ENCODE peak calls at places on chromosome 1, in eight cellular contexts. M, A, J, G, S, D, W and X are unnamed samples.

GRCh38 chr1:84412316-84412942 is 14.1 kb downstream of the DNASE2B start:
- DNase-seq in J (no peak), W (no peak), G (no peak), S (no peak), D (no peak), A (peak), M (no peak), X (peak)

GRCh38 chr1:165356876-165357275 is 361 bp upstream of the LMX1A start:
- DNase-seq in J (no peak), A (no peak), M (no peak), D (no peak), W (no peak), G (no peak), S (no peak), X (no peak)

GRCh38 chr1:245337829-245338484 is 183.2 kb downstream of the KIF26B start:
- DNase-seq in G (no peak), W (no peak), M (no peak), S (no peak), D (no peak), J (no peak), A (no peak), X (no peak)

GRCh38 chr1:220144051-220144450 is 50.1 kb downstream of the IARS2 start:
- DNase-seq in D (no peak), W (no peak), S (no peak), G (no peak), J (no peak), A (no peak), M (no peak), X (no peak)

GRCh38 chr1:171801395-171801990 is 20.0 kb downstream of the METTL13 start:
- DNase-seq in M (peak), G (peak), J (no peak), A (peak), W (peak), S (peak), D (no peak), X (peak)

GRCh38 chr1:223401873-223402789 is 8.9 kb downstream of the CCDC185 start:
- DNase-seq in M (peak), S (no peak), A (peak), J (no peak), D (no peak), G (no peak), W (peak), X (peak)

GRCh38 chr1:73862343-73862742 is 335.6 kb downstream of the LRRIQ3 start:
- DNase-seq in W (no peak), S (no peak), A (no peak), D (no peak), M (no peak), G (no peak), J (no peak), X (no peak)

GRCh38 chr1:5898266-5898665 is 94.0 kb downstream of the NPHP4 start:
- DNase-seq in A (no peak), G (no peak), S (no peak), M (no peak), W (no peak), D (no peak), J (peak), X (no peak)

GRCh38 chr1:223708001-223708359 is 4.4 kb upstream of the CAPN2 start:
- DNase-seq in J (peak), G (no peak), S (no peak), A (no peak), D (no peak), W (no peak), M (peak), X (peak)

DNA sequence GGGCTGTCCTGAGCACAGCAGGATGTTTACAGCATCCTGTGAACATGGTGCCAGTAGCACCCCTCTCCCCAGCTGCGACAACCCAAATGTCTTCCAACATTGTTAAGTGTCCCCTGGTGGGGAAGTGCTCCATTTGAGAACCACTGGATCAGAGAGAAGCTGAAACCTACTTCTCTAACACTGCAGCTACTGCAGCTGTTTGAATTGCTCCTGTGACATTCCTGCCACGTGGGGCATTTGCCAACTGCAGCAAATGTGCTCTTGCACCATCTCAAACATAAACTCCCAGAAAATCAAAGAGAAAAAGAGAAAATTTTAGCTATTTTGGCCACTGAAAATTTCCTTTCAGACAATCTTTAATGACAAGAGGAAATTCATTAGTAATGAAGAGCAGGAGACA is 11.0 kb downstream of the SLC2A5 start:
- DNase-seq in G (no peak), W (no peak), A (no peak), D (no peak), M (no peak), J (no peak), S (no peak), X (no peak)
- TF ChIP-seq CTCF in G (no peak), W (no peak), A (peak), D (no peak), M (no peak), J (no peak), S (peak), X (no peak)

GRCh38 chr1:10909697-10910489 is 102.6 kb upstream of the TARDBP start:
- DNase-seq in S (peak), A (peak), W (peak), M (peak), J (peak), G (peak), D (no peak), X (peak)
- TF ChIP-seq CTCF in S (peak), A (peak), W (peak), M (peak), J (peak), G (peak), D (peak), X (peak)

GRCh38 chr1:167120899-167121298 is 27.0 kb downstream of the STYXL2 start:
- DNase-seq in W (no peak), A (no peak), M (no peak), J (no peak), D (no peak), G (no peak), S (no peak), X (no peak)

GRCh38 chr1:167119696-167120095 is 25.8 kb downstream of the STYXL2 start:
- DNase-seq in D (no peak), J (no peak), G (no peak), M (no peak), W (no peak), S (no peak), A (no peak), X (no peak)

GRCh38 chr1:167122568-167122967 is 28.7 kb downstream of the STYXL2 start:
- DNase-seq in G (no peak), S (no peak), M (no peak), D (no peak), W (no peak), A (no peak), J (no peak), X (no peak)

GRCh38 chr1:167122121-167122480 is 28.2 kb downstream of the STYXL2 start:
- DNase-seq in J (no peak), S (no peak), W (no peak), G (no peak), M (no peak), D (no peak), A (no peak), X (no peak)

GRCh38 chr1:167121375-167122120 is 27.7 kb downstream of the STYXL2 start:
- DNase-seq in S (peak), J (no peak), G (no peak), D (no peak), W (peak), M (peak), A (peak), X (peak)
- TF ChIP-seq CTCF in S (no peak), J (no peak), G (no peak), D (no peak), W (no peak), M (no peak), A (no peak), X (no peak)

GRCh38 chr1:3612123-3612522 is 815 bp upstream of the MEGF6 start:
- DNase-seq in G (no peak), M (no peak), A (no peak), J (no peak), W (no peak), S (no peak), D (no peak), X (no peak)
- TF ChIP-seq CTCF in G (no peak), M (no peak), A (no peak), J (no peak), W (no peak), S (no peak), D (no peak), X (no peak)

GRCh38 chr1:63537940-63538339 is 14.6 kb downstream of the EFCAB7 start:
- DNase-seq in J (no peak), W (no peak), A (no peak), G (no peak), M (no peak), D (no peak), S (no peak), X (no peak)
- TF ChIP-seq CTCF in J (peak), W (peak), A (peak), G (no peak), M (peak), D (peak), S (peak), X (peak)

GRCh38 chr1:156490401-156491032 is 10.1 kb downstream of the MEF2D start:
- DNase-seq in S (no peak), G (no peak), W (no peak), J (no peak), D (no peak), A (no peak), M (peak), X (peak)
- TF ChIP-seq CTCF in S (peak), G (no peak), W (no peak), J (no peak), D (no peak), A (peak), M (no peak), X (no peak)

GRCh38 chr1:22418352-22418751 is 33.3 kb upstream of the ZBTB40 start:
- DNase-seq in D (no peak), A (no peak), S (no peak), G (no peak), W (no peak), M (no peak), J (no peak), X (no peak)

GRCh38 chr1:22415489-22415888 is 36.2 kb upstream of the ZBTB40 start:
- DNase-seq in S (no peak), G (no peak), M (no peak), W (no peak), A (no peak), D (no peak), J (no peak), X (no peak)

GRCh38 chr1:22418852-22419480 is 32.7 kb upstream of the ZBTB40 start:
- DNase-seq in A (peak), W (no peak), D (no peak), M (no peak), S (no peak), G (no peak), J (no peak), X (no peak)

GRCh38 chr1:22417466-22417865 is 34.2 kb upstream of the ZBTB40 start:
- DNase-seq in D (no peak), W (no peak), A (no peak), G (no peak), S (no peak), J (no peak), M (no peak), X (no peak)

GRCh38 chr1:22416555-22417454 is 34.8 kb upstream of the ZBTB40 start:
- DNase-seq in M (peak), D (peak), A (peak), S (peak), G (peak), W (peak), J (peak), X (peak)
- TF ChIP-seq CTCF in M (peak), D (peak), A (peak), S (peak), G (peak), W (peak), J (peak), X (peak)

DNA sequence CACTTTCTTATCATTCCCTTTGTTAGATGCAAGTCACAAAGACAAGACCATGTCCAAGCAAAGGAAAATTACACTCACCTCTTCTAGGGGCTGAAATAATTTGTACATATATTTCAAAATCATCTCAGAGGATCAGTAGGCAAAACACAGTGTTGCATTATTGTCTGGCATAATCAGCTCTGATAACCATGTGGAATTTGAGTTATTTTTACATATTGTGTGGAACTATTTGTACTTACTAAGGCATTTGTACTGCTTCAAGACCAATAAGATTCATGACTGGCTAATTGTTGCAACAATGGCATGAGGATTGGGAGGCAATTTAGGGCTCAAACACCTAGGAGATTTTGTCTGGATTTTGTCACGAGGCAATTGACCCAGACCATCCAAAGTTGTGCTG is 1716.4 kb downstream of the BRINP3 start:
- DNase-seq in D (no peak), S (no peak), W (no peak), G (no peak), M (no peak), J (no peak), A (peak), X (no peak)
- TF ChIP-seq CTCF in D (no peak), S (no peak), W (no peak), G (no peak), M (no peak), J (no peak), A (no peak), X (no peak)

GRCh38 chr1:45375104-45376090 is 35.2 kb upstream of the MUTYH start:
- DNase-seq in M (no peak), J (no peak), G (no peak), S (no peak), A (no peak), D (no peak), W (no peak), X (peak)

GRCh38 chr1:45378184-45378583 is 37.9 kb upstream of the MUTYH start:
- DNase-seq in W (no peak), J (no peak), M (no peak), S (no peak), D (no peak), G (no peak), A (no peak), X (no peak)

GRCh38 chr1:45370575-45370974 is 30.3 kb upstream of the MUTYH start:
- DNase-seq in D (no peak), J (no peak), M (no peak), S (no peak), G (peak), W (no peak), A (no peak), X (no peak)

GRCh38 chr1:45373573-45373972 is 33.3 kb upstream of the MUTYH start:
- DNase-seq in G (no peak), M (no peak), W (no peak), S (no peak), D (no peak), J (no peak), A (no peak), X (no peak)
- TF ChIP-seq CTCF in G (no peak), M (no peak), W (no peak), S (no peak), D (no peak), J (no peak), A (no peak), X (no peak)